ENCODE peak calls at places on chromosome 12, in eight cellular contexts. K, R, P, W, J, F, G and A are unnamed samples.

GRCh38 chr12:58364389-58365086 is 423.2 kb downstream of the ATP23 start:
- DNase-seq in F (peak), P (no peak), K (peak), W (no peak), R (no peak), G (peak), J (no peak), A (no peak)

GRCh38 chr12:40970320-40970907 is 217.7 kb upstream of the PDZRN4 start:
- DNase-seq in G (no peak), J (no peak), F (peak), P (no peak), K (no peak), R (no peak), W (no peak), A (no peak)

GRCh38 chr12:116490481-116490880 is 68.7 kb upstream of the MAP1LC3B2 start:
- DNase-seq in G (no peak), F (no peak), R (no peak), W (no peak), J (no peak), K (peak), P (no peak), A (no peak)

GRCh38 chr12:132498931-132499330 is 9.0 kb downstream of the FBRSL1 start:
- DNase-seq in F (no peak), J (no peak), P (no peak), W (no peak), K (no peak), G (no peak), R (no peak), A (no peak)

GRCh38 chr12:44875417-44875953 is 630 bp downstream of the NELL2 start:
- DNase-seq in K (no peak), P (no peak), G (no peak), F (peak), J (no peak), R (no peak), W (no peak), A (peak)

GRCh38 chr12:42010715-42011114 is 134.0 kb downstream of the GXYLT1 start:
- DNase-seq in W (no peak), G (no peak), R (no peak), K (no peak), F (no peak), J (no peak), P (no peak), A (no peak)

GRCh38 chr12:70252832-70253231 is 9.6 kb downstream of the CNOT2 start:
- DNase-seq in K (no peak), P (no peak), R (no peak), W (no peak), J (no peak), F (no peak), G (no peak), A (no peak)

GRCh38 chr12:117343296-117343695 is 18.1 kb downstream of the NOS1 start:
- DNase-seq in W (no peak), F (no peak), J (no peak), P (no peak), G (no peak), R (no peak), K (no peak), A (no peak)

GRCh38 chr12:66144796-66145754 is 14.5 kb upstream of the LLPH start:
- DNase-seq in K (peak), G (no peak), P (no peak), J (no peak), W (peak), R (no peak), F (peak), A (peak)

GRCh38 chr12:31506907-31507306 is 84.0 kb downstream of the DENND5B start:
- DNase-seq in W (no peak), R (no peak), P (no peak), G (no peak), K (peak), J (no peak), F (no peak), A (no peak)

GRCh38 chr12:89980236-89980635 is 271.6 kb upstream of the ATP2B1 start:
- DNase-seq in K (no peak), F (peak), P (no peak), R (no peak), W (no peak), G (no peak), J (peak), A (peak)

GRCh38 chr12:56119361-56119796 is 1.3 kb downstream of the ZC3H10 start:
- DNase-seq in G (peak), J (peak), P (peak), R (peak), W (peak), F (peak), K (peak), A (peak)

GRCh38 chr12:132314035-132314434 is 15.4 kb downstream of the GALNT9 start:
- DNase-seq in F (no peak), J (no peak), G (no peak), W (no peak), P (no peak), R (no peak), K (no peak), A (no peak)

GRCh38 chr12:1318327-1319031 is 275.9 kb downstream of the FBXL14 start:
- DNase-seq in G (peak), K (peak), R (no peak), P (no peak), J (peak), W (peak), F (no peak), A (no peak)

GRCh38 chr12:127241056-127241830 is 1025.7 kb upstream of the TMEM132C start:
- DNase-seq in K (no peak), G (no peak), W (no peak), F (no peak), R (no peak), J (no peak), P (peak), A (peak)

GRCh38 chr12:102169922-102170698 is 27.5 kb downstream of the PMCH start:
- DNase-seq in R (no peak), K (peak), W (no peak), F (peak), G (no peak), P (no peak), J (no peak), A (no peak)

GRCh38 chr12:111529424-111530368 is 69.4 kb downstream of the ATXN2 start:
- DNase-seq in K (peak), G (peak), W (no peak), J (no peak), F (peak), R (peak), P (no peak), A (no peak)

GRCh38 chr12:87439990-87440827 is 589.0 kb downstream of the C12orf50 start:
- DNase-seq in K (peak), R (no peak), G (peak), P (no peak), W (no peak), J (no peak), F (peak), A (peak)

GRCh38 chr12:43736921-43737440 is 21.6 kb downstream of the PUS7L start:
- DNase-seq in F (no peak), W (no peak), J (no peak), G (no peak), P (no peak), K (no peak), R (no peak), A (no peak)

GRCh38 chr12:11761869-11762567 is 112.5 kb downstream of the ETV6 start:
- DNase-seq in G (no peak), K (no peak), W (no peak), J (no peak), P (no peak), R (no peak), F (no peak), A (no peak)

GRCh38 chr12:78120866-78121590 is 290.3 kb downstream of the NAV3 start:
- DNase-seq in J (no peak), K (peak), F (peak), R (no peak), W (no peak), P (no peak), G (no peak), A (no peak)

GRCh38 chr12:27236498-27236897 is 7.6 kb upstream of the STK38L start:
- DNase-seq in G (no peak), F (no peak), W (no peak), P (no peak), K (no peak), R (no peak), J (no peak), A (no peak)